ENCODE peak calls at places on chromosomes 6 and 20, in five cellular contexts. L is activated naive CD4-positive, alpha-beta T cell; E is T-helper 1 cell; G is upper lobe of right lung; W is nephron progenitor cell. P is an unnamed sample.

GRCh38 chr6:45610832-45611231 is 233.1 kb upstream of the SUPT3H start:
- DNase-seq in L (no peak), E (no peak), G (no peak), W (no peak), P (no peak)

GRCh38 chr6:80610821-80611220 is 504.4 kb downstream of the BCKDHB start:
- DNase-seq in L (no peak), E (no peak), G (no peak), W (no peak), P (no peak)

GRCh38 chr6:107820571-107821261 is 3.4 kb downstream of the SCML4 start:
- DNase-seq in L (peak), E (peak), G (no peak), W (no peak), P (no peak)

GRCh38 chr20:39961667-39962066 is 727.4 kb downstream of the MAFB start:
- DNase-seq in L (no peak), E (no peak), G (no peak), W (no peak), P (no peak)

GRCh38 chr20:25059487-25059820 is 1.5 kb upstream of the ACSS1 start:
- DNase-seq in L (no peak), E (no peak), G (no peak), W (no peak), P (no peak)

GRCh38 chr6:77124604-77125003 is 338.7 kb downstream of the HTR1B start:
- DNase-seq in L (no peak), E (no peak), G (no peak), W (no peak), P (no peak)

GRCh38 chr6:34922177-34922663 is 33.2 kb downstream of the ANKS1A start:
- DNase-seq in L (no peak), E (no peak), G (no peak), W (no peak), P (no peak)

GRCh38 chr6:168132531-168133184 is 53.6 kb upstream of the FRMD1 start:
- DNase-seq in L (no peak), E (no peak), G (no peak), W (peak), P (no peak)

GRCh38 chr20:25280051-25280573 is 32.2 kb downstream of the PYGB start:
- DNase-seq in L (no peak), E (no peak), G (no peak), W (no peak), P (peak)

GRCh38 chr6:128005009-128005408 is 104.2 kb upstream of the THEMIS start:
- DNase-seq in L (no peak), E (no peak), G (no peak), W (no peak), P (no peak)

GRCh38 chr20:20233041-20233514 is 134.8 kb upstream of the INSM1 start:
- DNase-seq in L (no peak), E (no peak), G (no peak), W (no peak), P (no peak)

GRCh38 chr6:104558746-104559145 is 301.0 kb downstream of the HACE1 start:
- DNase-seq in L (no peak), E (no peak), G (no peak), W (no peak), P (no peak)

GRCh38 chr6:30725713-30726505 is 5.8 kb downstream of the TUBB start:
- DNase-seq in L (no peak), E (no peak), G (no peak), W (no peak), P (no peak)

GRCh38 chr6:145241039-145241438 is 494.3 kb downstream of the EPM2A start:
- DNase-seq in L (no peak), E (no peak), G (no peak), W (no peak), P (no peak)

GRCh38 chr20:44388466-44389023 is 33.0 kb downstream of the HNF4A start:
- DNase-seq in L (peak), E (peak), G (peak), W (peak), P (peak)

GRCh38 chr20:4082406-4083102 is 67.2 kb upstream of the RNF24 start:
- DNase-seq in L (no peak), E (peak), G (no peak), W (no peak), P (no peak)

GRCh38 chr6:83844170-83844569 is 9.0 kb upstream of the RIPPLY2 start:
- DNase-seq in L (no peak), E (no peak), G (no peak), W (no peak), P (no peak)

GRCh38 chr6:90982051-90982450 is 395.2 kb upstream of the MAP3K7 start:
- DNase-seq in L (no peak), E (no peak), G (no peak), W (no peak), P (no peak)

GRCh38 chr6:26087284-26088115 is at the start of gene HFE:
- DNase-seq in L (no peak), E (no peak), G (peak), W (peak), P (peak)

GRCh38 chr6:106116125-106116524 is 30.0 kb downstream of the PRDM1 start:
- DNase-seq in L (no peak), E (no peak), G (no peak), W (no peak), P (no peak)

GRCh38 chr6:33076406-33076934 is 680 bp downstream of the HLA-DPB1 start:
- DNase-seq in L (no peak), E (no peak), G (no peak), W (no peak), P (no peak)

GRCh38 chr6:5994234-5994998 is 12.3 kb downstream of the NRN1 start:
- DNase-seq in L (no peak), E (no peak), G (no peak), W (peak), P (no peak)

GRCh38 chr6:156735751-156736150 is 41.4 kb upstream of the ARID1B start:
- DNase-seq in L (no peak), E (no peak), G (no peak), W (no peak), P (no peak)

GRCh38 chr6:31651602-31652191 is 764 bp downstream of the BAG6 start:
- DNase-seq in L (no peak), E (no peak), G (no peak), W (no peak), P (peak)

GRCh38 chr20:11080776-11081406 is 407.1 kb upstream of the JAG1 start:
- DNase-seq in L (no peak), E (no peak), G (no peak), W (no peak), P (peak)

GRCh38 chr6:41942045-41942851 is 640 bp upstream of the CCND3 start:
- DNase-seq in L (no peak), E (peak), G (no peak), W (no peak), P (no peak)

GRCh38 chr20:56373942-56374341 is 15.2 kb downstream of the FAM210B start:
- DNase-seq in L (no peak), E (no peak), G (no peak), W (no peak), P (no peak)

P was measured in DMS153.